ENCODE peak calls at places on chromosomes 16 and 17, in nine cellular contexts. One of them, this sample, is unnamed.
A peak's percentile ranks its signal among the peaks of the same experiment; 100 is the strongest.

GRCh38 chr17:45702666-45703266 is 81.4 kb upstream of the CRHR1 start:
- DNase-seq in NB4: no peak
- DNase-seq in stimulated activated CD8-positive, alpha-beta memory T cell treated with anti-CD3 and anti-CD28 coated beads, Interleukin-7, amount 100 ng/mL, for 24 hours: no peak
- DNase-seq in EL: no peak
- DNase-seq in kidney tubule cell: peak; percentile 28
- DNase-seq in NCI-H2171: no peak
- DNase-seq in activated naive CD4-positive, alpha-beta T cell: no peak
- DNase-seq in mesenchymal stem cell: peak; percentile 29
- DNase-seq in Kasumi-1: no peak
- DNase-seq in this sample: no peak

GRCh38 chr17:69597898-69598692 is 183.6 kb downstream of the MAP2K6 start:
- DNase-seq in NB4: no peak
- DNase-seq in stimulated activated CD8-positive, alpha-beta memory T cell treated with anti-CD3 and anti-CD28 coated beads, Interleukin-7, amount 100 ng/mL, for 24 hours: no peak
- DNase-seq in EL: peak; percentile 69
- DNase-seq in kidney tubule cell: peak; percentile 84
- DNase-seq in NCI-H2171: no peak
- DNase-seq in activated naive CD4-positive, alpha-beta T cell: no peak
- DNase-seq in mesenchymal stem cell: peak; percentile 77
- DNase-seq in Kasumi-1: no peak
- DNase-seq in this sample: no peak

GRCh38 chr16:23679274-23679985 is 741 bp downstream of the PLK1 start:
- DNase-seq in NB4: peak; percentile 87
- DNase-seq in stimulated activated CD8-positive, alpha-beta memory T cell treated with anti-CD3 and anti-CD28 coated beads, Interleukin-7, amount 100 ng/mL, for 24 hours: no peak
- DNase-seq in EL: peak; percentile 60
- DNase-seq in kidney tubule cell: peak; percentile 50
- DNase-seq in NCI-H2171: no peak
- DNase-seq in activated naive CD4-positive, alpha-beta T cell: no peak
- DNase-seq in mesenchymal stem cell: peak; percentile 74
- DNase-seq in Kasumi-1: peak; percentile 20
- DNase-seq in this sample: no peak

GRCh38 chr17:10162034-10162433 is 36.4 kb downstream of the GAS7 start:
- DNase-seq in NB4: peak; percentile 44
- DNase-seq in stimulated activated CD8-positive, alpha-beta memory T cell treated with anti-CD3 and anti-CD28 coated beads, Interleukin-7, amount 100 ng/mL, for 24 hours: no peak
- DNase-seq in EL: no peak
- DNase-seq in kidney tubule cell: no peak
- DNase-seq in NCI-H2171: no peak
- DNase-seq in activated naive CD4-positive, alpha-beta T cell: no peak
- DNase-seq in mesenchymal stem cell: peak; percentile 47
- DNase-seq in Kasumi-1: peak; percentile 7
- DNase-seq in this sample: no peak

GRCh38 chr17:62565817-62566216 is 61.7 kb upstream of the MRC2 start:
- DNase-seq in NB4: no peak
- DNase-seq in stimulated activated CD8-positive, alpha-beta memory T cell treated with anti-CD3 and anti-CD28 coated beads, Interleukin-7, amount 100 ng/mL, for 24 hours: no peak
- DNase-seq in EL: peak; percentile 87
- DNase-seq in kidney tubule cell: peak; percentile 78
- DNase-seq in NCI-H2171: no peak
- DNase-seq in activated naive CD4-positive, alpha-beta T cell: no peak
- DNase-seq in mesenchymal stem cell: peak; percentile 61
- DNase-seq in Kasumi-1: no peak
- DNase-seq in this sample: no peak

GRCh38 chr16:50368410-50369132 is at the start of gene BRD7:
- DNase-seq in NB4: peak; percentile 78
- DNase-seq in stimulated activated CD8-positive, alpha-beta memory T cell treated with anti-CD3 and anti-CD28 coated beads, Interleukin-7, amount 100 ng/mL, for 24 hours: peak; percentile 37
- DNase-seq in EL: peak; percentile 61
- DNase-seq in kidney tubule cell: peak; percentile 72
- DNase-seq in NCI-H2171: peak; percentile 73
- DNase-seq in activated naive CD4-positive, alpha-beta T cell: peak; percentile 61
- DNase-seq in mesenchymal stem cell: peak; percentile 53
- DNase-seq in Kasumi-1: peak; percentile 45
- DNase-seq in this sample: no peak

GRCh38 chr17:64626827-64627226 is 35.3 kb downstream of the SMURF2 start:
- DNase-seq in NB4: no peak
- DNase-seq in stimulated activated CD8-positive, alpha-beta memory T cell treated with anti-CD3 and anti-CD28 coated beads, Interleukin-7, amount 100 ng/mL, for 24 hours: no peak
- DNase-seq in EL: no peak
- DNase-seq in kidney tubule cell: no peak
- DNase-seq in NCI-H2171: no peak
- DNase-seq in activated naive CD4-positive, alpha-beta T cell: no peak
- DNase-seq in mesenchymal stem cell: no peak
- DNase-seq in Kasumi-1: no peak
- DNase-seq in this sample: no peak

GRCh38 chr17:33229028-33229427 is 64.1 kb downstream of the ASIC2 start:
- DNase-seq in NB4: no peak
- DNase-seq in stimulated activated CD8-positive, alpha-beta memory T cell treated with anti-CD3 and anti-CD28 coated beads, Interleukin-7, amount 100 ng/mL, for 24 hours: no peak
- DNase-seq in EL: no peak
- DNase-seq in kidney tubule cell: no peak
- DNase-seq in NCI-H2171: no peak
- DNase-seq in activated naive CD4-positive, alpha-beta T cell: no peak
- DNase-seq in mesenchymal stem cell: no peak
- DNase-seq in Kasumi-1: no peak
- DNase-seq in this sample: no peak

GRCh38 chr17:63665527-63666214 is 34.3 kb downstream of the LIMD2 start:
- DNase-seq in NB4: peak; percentile 92
- DNase-seq in stimulated activated CD8-positive, alpha-beta memory T cell treated with anti-CD3 and anti-CD28 coated beads, Interleukin-7, amount 100 ng/mL, for 24 hours: no peak
- DNase-seq in EL: no peak
- DNase-seq in kidney tubule cell: no peak
- DNase-seq in NCI-H2171: no peak
- DNase-seq in activated naive CD4-positive, alpha-beta T cell: no peak
- DNase-seq in mesenchymal stem cell: no peak
- DNase-seq in Kasumi-1: peak; percentile 100
- DNase-seq in this sample: no peak

GRCh38 chr16:57781741-57782606 is 20.3 kb downstream of the KIFC3 start:
- DNase-seq in NB4: no peak
- DNase-seq in stimulated activated CD8-positive, alpha-beta memory T cell treated with anti-CD3 and anti-CD28 coated beads, Interleukin-7, amount 100 ng/mL, for 24 hours: no peak
- DNase-seq in EL: peak; percentile 55
- DNase-seq in kidney tubule cell: peak; percentile 82
- DNase-seq in NCI-H2171: no peak
- DNase-seq in activated naive CD4-positive, alpha-beta T cell: no peak
- DNase-seq in mesenchymal stem cell: peak; percentile 48
- DNase-seq in Kasumi-1: no peak
- DNase-seq in this sample: no peak

GRCh38 chr17:78241277-78242023 is 10.0 kb downstream of the TMEM235 start:
- DNase-seq in NB4: peak; percentile 62
- DNase-seq in stimulated activated CD8-positive, alpha-beta memory T cell treated with anti-CD3 and anti-CD28 coated beads, Interleukin-7, amount 100 ng/mL, for 24 hours: no peak
- DNase-seq in EL: peak; percentile 50
- DNase-seq in kidney tubule cell: peak; percentile 54
- DNase-seq in NCI-H2171: no peak
- DNase-seq in activated naive CD4-positive, alpha-beta T cell: no peak
- DNase-seq in mesenchymal stem cell: peak; percentile 48
- DNase-seq in Kasumi-1: no peak
- DNase-seq in this sample: no peak

GRCh38 chr17:76191891-76192290 is 48.4 kb downstream of the RNF157 start:
- DNase-seq in NB4: no peak
- DNase-seq in stimulated activated CD8-positive, alpha-beta memory T cell treated with anti-CD3 and anti-CD28 coated beads, Interleukin-7, amount 100 ng/mL, for 24 hours: no peak
- DNase-seq in EL: no peak
- DNase-seq in kidney tubule cell: no peak
- DNase-seq in NCI-H2171: no peak
- DNase-seq in activated naive CD4-positive, alpha-beta T cell: no peak
- DNase-seq in mesenchymal stem cell: no peak
- DNase-seq in Kasumi-1: peak; percentile 24
- DNase-seq in this sample: no peak

GRCh38 chr17:80526116-80526910 is 18.3 kb upstream of the RPTOR start:
- DNase-seq in NB4: no peak
- DNase-seq in stimulated activated CD8-positive, alpha-beta memory T cell treated with anti-CD3 and anti-CD28 coated beads, Interleukin-7, amount 100 ng/mL, for 24 hours: no peak
- DNase-seq in EL: no peak
- DNase-seq in kidney tubule cell: no peak
- DNase-seq in NCI-H2171: no peak
- DNase-seq in activated naive CD4-positive, alpha-beta T cell: no peak
- DNase-seq in mesenchymal stem cell: no peak
- DNase-seq in Kasumi-1: no peak
- DNase-seq in this sample: no peak

GRCh38 chr17:73799091-73799490 is 154.8 kb upstream of the SDK2 start:
- DNase-seq in NB4: no peak
- DNase-seq in stimulated activated CD8-positive, alpha-beta memory T cell treated with anti-CD3 and anti-CD28 coated beads, Interleukin-7, amount 100 ng/mL, for 24 hours: no peak
- DNase-seq in EL: no peak
- DNase-seq in kidney tubule cell: peak; percentile 79
- DNase-seq in NCI-H2171: no peak
- DNase-seq in activated naive CD4-positive, alpha-beta T cell: no peak
- DNase-seq in mesenchymal stem cell: no peak
- DNase-seq in Kasumi-1: no peak
- DNase-seq in this sample: no peak

GRCh38 chr16:46777804-46778203 is 29.7 kb upstream of the MYLK3 start:
- DNase-seq in NB4: no peak
- DNase-seq in stimulated activated CD8-positive, alpha-beta memory T cell treated with anti-CD3 and anti-CD28 coated beads, Interleukin-7, amount 100 ng/mL, for 24 hours: no peak
- DNase-seq in EL: no peak
- DNase-seq in kidney tubule cell: no peak
- DNase-seq in NCI-H2171: no peak
- DNase-seq in activated naive CD4-positive, alpha-beta T cell: no peak
- DNase-seq in mesenchymal stem cell: no peak
- DNase-seq in Kasumi-1: no peak
- DNase-seq in this sample: no peak

GRCh38 chr17:63246344-63246743 is 199.8 kb downstream of the CYB561 start:
- DNase-seq in NB4: no peak
- DNase-seq in stimulated activated CD8-positive, alpha-beta memory T cell treated with anti-CD3 and anti-CD28 coated beads, Interleukin-7, amount 100 ng/mL, for 24 hours: no peak
- DNase-seq in EL: no peak
- DNase-seq in kidney tubule cell: no peak
- DNase-seq in NCI-H2171: no peak
- DNase-seq in activated naive CD4-positive, alpha-beta T cell: no peak
- DNase-seq in mesenchymal stem cell: peak; percentile 65
- DNase-seq in Kasumi-1: no peak
- DNase-seq in this sample: no peak

GRCh38 chr16:8806272-8806983 is 8.8 kb downstream of the PMM2 start:
- DNase-seq in NB4: no peak
- DNase-seq in stimulated activated CD8-positive, alpha-beta memory T cell treated with anti-CD3 and anti-CD28 coated beads, Interleukin-7, amount 100 ng/mL, for 24 hours: no peak
- DNase-seq in EL: no peak
- DNase-seq in kidney tubule cell: no peak
- DNase-seq in NCI-H2171: no peak
- DNase-seq in activated naive CD4-positive, alpha-beta T cell: no peak
- DNase-seq in mesenchymal stem cell: no peak
- DNase-seq in Kasumi-1: no peak
- DNase-seq in this sample: no peak

GRCh38 chr16:82016268-82016667 is 5.0 kb upstream of the SDR42E1 start:
- DNase-seq in NB4: peak; percentile 42
- DNase-seq in stimulated activated CD8-positive, alpha-beta memory T cell treated with anti-CD3 and anti-CD28 coated beads, Interleukin-7, amount 100 ng/mL, for 24 hours: no peak
- DNase-seq in EL: peak; percentile 9
- DNase-seq in kidney tubule cell: peak; percentile 59
- DNase-seq in NCI-H2171: no peak
- DNase-seq in activated naive CD4-positive, alpha-beta T cell: no peak
- DNase-seq in mesenchymal stem cell: peak; percentile 24
- DNase-seq in Kasumi-1: peak; percentile 31
- DNase-seq in this sample: no peak

GRCh38 chr16:68972008-68972407 is 128.7 kb downstream of the TANGO6 start:
- DNase-seq in NB4: no peak
- DNase-seq in stimulated activated CD8-positive, alpha-beta memory T cell treated with anti-CD3 and anti-CD28 coated beads, Interleukin-7, amount 100 ng/mL, for 24 hours: no peak
- DNase-seq in EL: no peak
- DNase-seq in kidney tubule cell: no peak
- DNase-seq in NCI-H2171: peak; percentile 75
- DNase-seq in activated naive CD4-positive, alpha-beta T cell: no peak
- DNase-seq in mesenchymal stem cell: no peak
- DNase-seq in Kasumi-1: no peak
- DNase-seq in this sample: no peak

GRCh38 chr17:80311216-80311827 is 50.7 kb downstream of the RNF213 start:
- DNase-seq in NB4: no peak
- DNase-seq in stimulated activated CD8-positive, alpha-beta memory T cell treated with anti-CD3 and anti-CD28 coated beads, Interleukin-7, amount 100 ng/mL, for 24 hours: no peak
- DNase-seq in EL: no peak
- DNase-seq in kidney tubule cell: no peak
- DNase-seq in NCI-H2171: no peak
- DNase-seq in activated naive CD4-positive, alpha-beta T cell: no peak
- DNase-seq in mesenchymal stem cell: no peak
- DNase-seq in Kasumi-1: no peak
- DNase-seq in this sample: no peak